ENCODE peak calls at places on chromosomes 3 and 15, in four cellular contexts. M, A, W and N are unnamed samples.

GRCh38 chr15:101559938-101560337 is 70.4 kb upstream of the PCSK6 start:
- DNase-seq in W (no peak), A (no peak), M (no peak), N (no peak)

GRCh38 chr3:46293991-46294833 is 52.0 kb downstream of the CCR3 start:
- DNase-seq in M (no peak), W (no peak), A (no peak), N (no peak)

GRCh38 chr15:79543097-79543496 is 111.0 kb downstream of the MINAR1 start:
- DNase-seq in A (no peak), W (no peak), M (no peak), N (no peak)

GRCh38 chr3:170367797-170368196 is 10.3 kb downstream of the SKIL start:
- DNase-seq in A (no peak), M (no peak), W (no peak), N (no peak)

GRCh38 chr3:154229217-154229590 is 95.1 kb downstream of the DHX36 start:
- DNase-seq in M (no peak), W (no peak), A (no peak), N (no peak)

GRCh38 chr3:36991147-36991546 is 1.8 kb downstream of the EPM2AIP1 start:
- DNase-seq in A (no peak), M (no peak), W (no peak), N (peak)

GRCh38 chr3:126447456-126448106 is 28.1 kb downstream of the ZXDC start:
- DNase-seq in A (no peak), M (no peak), W (no peak), N (peak)

GRCh38 chr3:105982207-105982606 is 113.4 kb upstream of the CBLB start:
- DNase-seq in M (no peak), W (no peak), A (no peak), N (no peak)

GRCh38 chr15:90552162-90552928 is 22.6 kb downstream of the CRTC3 start:
- DNase-seq in A (no peak), W (no peak), M (no peak), N (no peak)

GRCh38 chr15:61080209-61081027 is 148.7 kb downstream of the RORA start:
- DNase-seq in M (no peak), W (no peak), A (no peak), N (no peak)

DNA sequence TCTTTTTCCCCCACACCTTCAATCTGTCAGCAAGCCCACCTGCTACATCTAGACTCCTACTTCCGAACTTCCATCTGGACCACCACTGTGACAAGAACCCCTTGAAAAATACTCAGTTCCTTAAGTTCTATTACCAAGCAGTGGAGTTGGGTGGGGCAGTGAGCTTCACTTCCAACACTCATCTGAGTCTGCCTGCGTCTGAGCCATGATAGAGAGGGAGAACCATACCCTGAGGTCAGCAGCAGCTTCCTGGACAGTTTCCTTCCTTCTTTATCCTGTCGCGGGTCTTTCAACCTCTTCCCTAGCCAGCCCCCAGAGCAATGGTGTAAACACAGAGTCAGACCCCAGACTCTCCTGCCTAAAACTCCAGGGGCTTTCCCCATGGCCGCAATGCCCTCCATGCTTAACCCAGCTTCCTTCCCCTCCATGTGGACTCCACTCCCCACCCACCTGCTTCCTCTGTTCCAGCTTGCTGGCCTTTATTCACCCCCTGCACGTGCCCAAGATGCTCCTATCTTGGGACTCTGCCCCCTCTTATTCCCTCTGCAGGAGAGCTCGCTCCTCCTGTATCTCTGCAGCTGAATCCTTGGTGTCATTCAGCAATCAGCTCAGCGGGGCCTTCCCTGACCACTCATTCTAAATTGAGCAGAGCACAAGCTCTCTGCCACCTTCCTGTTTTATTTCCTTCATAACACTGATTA is 211.1 kb downstream of the SHQ1 start:
- DNase-seq in W (no peak), M (no peak), A (no peak), N (no peak)
- H3K27ac ChIP-seq in W (no peak), M (no peak), A (no peak), N (no peak)

DNA sequence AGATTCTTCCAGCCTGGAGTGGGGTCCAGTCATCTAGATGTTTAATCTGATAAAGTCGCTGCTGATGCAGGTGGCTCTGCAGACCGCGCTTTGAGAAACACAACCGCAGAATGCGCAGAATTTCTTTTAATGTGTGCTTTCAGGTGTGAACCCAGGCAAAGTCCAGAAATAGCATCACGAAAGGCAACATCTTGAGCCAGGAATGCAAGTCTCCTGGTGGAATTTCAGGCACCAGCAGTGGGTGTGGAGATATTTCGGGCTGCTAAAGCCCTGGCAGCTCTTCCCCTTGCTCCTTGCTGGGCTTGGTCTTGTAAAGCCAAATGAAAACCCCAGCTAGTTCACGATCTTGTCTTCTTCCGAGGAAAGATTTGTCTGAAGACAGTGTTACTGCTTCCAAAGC is 67.3 kb upstream of the SLC25A26 start:
- DNase-seq in W (no peak), M (no peak), A (no peak), N (peak)
- H3K4me3 ChIP-seq in W (peak), M (no peak), A (no peak), N (no peak)

GRCh38 chr15:84914351-84914750 is 29.9 kb downstream of the SLC28A1 start:
- DNase-seq in A (no peak), M (no peak), W (no peak), N (no peak)
- H3K27ac ChIP-seq in A (peak), M (no peak), W (peak), N (no peak)

GRCh38 chr3:39809995-39810595 is 686 bp downstream of the MYRIP start:
- DNase-seq in W (no peak), A (peak), M (peak), N (no peak)
- H3K4me3 ChIP-seq in W (peak), A (peak), M (peak), N (peak)